ENCODE peak calls at places on chromosomes 7 and 10, in six cellular contexts. One of them, this sample, is unnamed.

GRCh38 chr7:64625114-64626082 is 40.5 kb upstream of the ZNF107 start:
- DNase-seq in ELF-1: no peak
- DNase-seq in activated effector memory CD4-positive, alpha-beta T cell treated with anti-CD3 and anti-CD28 coated beads, Interleukin-2, amount 50 U/mL, for 16 hours: no peak
- DNase-seq in left kidney: no peak
- DNase-seq in activated gamma-delta T cell: no peak
- DNase-seq in substantia nigra: no peak
- DNase-seq in this sample: peak

GRCh38 chr7:106329971-106330733 is 45.4 kb upstream of the NAMPT start:
- DNase-seq in activated gamma-delta T cell: no peak
- DNase-seq in ELF-1: no peak
- DNase-seq in left kidney: no peak
- DNase-seq in activated effector memory CD4-positive, alpha-beta T cell treated with anti-CD3 and anti-CD28 coated beads, Interleukin-2, amount 50 U/mL, for 16 hours: no peak
- DNase-seq in substantia nigra: no peak
- DNase-seq in this sample: no peak

GRCh38 chr10:124010563-124011131 is 82.8 kb downstream of the CHST15 start:
- DNase-seq in activated effector memory CD4-positive, alpha-beta T cell treated with anti-CD3 and anti-CD28 coated beads, Interleukin-2, amount 50 U/mL, for 16 hours: no peak
- DNase-seq in ELF-1: peak
- DNase-seq in left kidney: peak
- DNase-seq in activated gamma-delta T cell: no peak
- DNase-seq in substantia nigra: no peak
- DNase-seq in this sample: no peak

GRCh38 chr7:158357898-158358821 is 229.5 kb downstream of the PTPRN2 start:
- DNase-seq in activated gamma-delta T cell: no peak
- DNase-seq in activated effector memory CD4-positive, alpha-beta T cell treated with anti-CD3 and anti-CD28 coated beads, Interleukin-2, amount 50 U/mL, for 16 hours: no peak
- DNase-seq in substantia nigra: no peak
- DNase-seq in left kidney: no peak
- DNase-seq in ELF-1: no peak
- DNase-seq in this sample: no peak

GRCh38 chr7:135486258-135486657 is 23.6 kb downstream of the CNOT4 start:
- DNase-seq in left kidney: no peak
- DNase-seq in activated gamma-delta T cell: no peak
- DNase-seq in ELF-1: no peak
- DNase-seq in substantia nigra: no peak
- DNase-seq in activated effector memory CD4-positive, alpha-beta T cell treated with anti-CD3 and anti-CD28 coated beads, Interleukin-2, amount 50 U/mL, for 16 hours: no peak
- DNase-seq in this sample: no peak

GRCh38 chr7:50314778-50315177 is 10.3 kb downstream of the IKZF1 start:
- DNase-seq in left kidney: peak
- DNase-seq in ELF-1: no peak
- DNase-seq in activated gamma-delta T cell: no peak
- DNase-seq in substantia nigra: no peak
- DNase-seq in activated effector memory CD4-positive, alpha-beta T cell treated with anti-CD3 and anti-CD28 coated beads, Interleukin-2, amount 50 U/mL, for 16 hours: no peak
- DNase-seq in this sample: no peak

GRCh38 chr7:1689356-1689755 is 19.3 kb downstream of the ELFN1 start:
- DNase-seq in activated effector memory CD4-positive, alpha-beta T cell treated with anti-CD3 and anti-CD28 coated beads, Interleukin-2, amount 50 U/mL, for 16 hours: peak
- DNase-seq in substantia nigra: no peak
- DNase-seq in activated gamma-delta T cell: no peak
- DNase-seq in left kidney: no peak
- DNase-seq in ELF-1: peak
- DNase-seq in this sample: peak

GRCh38 chr10:117818696-117819095 is 228.0 kb downstream of the RAB11FIP2 start:
- DNase-seq in substantia nigra: no peak
- DNase-seq in ELF-1: no peak
- DNase-seq in activated gamma-delta T cell: no peak
- DNase-seq in activated effector memory CD4-positive, alpha-beta T cell treated with anti-CD3 and anti-CD28 coated beads, Interleukin-2, amount 50 U/mL, for 16 hours: no peak
- DNase-seq in left kidney: no peak
- DNase-seq in this sample: peak

GRCh38 chr10:88992945-88993537 is 2.4 kb downstream of the FAS start:
- DNase-seq in activated gamma-delta T cell: no peak
- DNase-seq in ELF-1: no peak
- DNase-seq in left kidney: peak
- DNase-seq in substantia nigra: no peak
- DNase-seq in activated effector memory CD4-positive, alpha-beta T cell treated with anti-CD3 and anti-CD28 coated beads, Interleukin-2, amount 50 U/mL, for 16 hours: no peak
- DNase-seq in this sample: no peak

GRCh38 chr7:132393789-132394261 is 182.4 kb downstream of the PLXNA4 start:
- DNase-seq in substantia nigra: no peak
- DNase-seq in left kidney: no peak
- DNase-seq in activated effector memory CD4-positive, alpha-beta T cell treated with anti-CD3 and anti-CD28 coated beads, Interleukin-2, amount 50 U/mL, for 16 hours: no peak
- DNase-seq in ELF-1: no peak
- DNase-seq in activated gamma-delta T cell: no peak
- DNase-seq in this sample: no peak

GRCh38 chr7:70598976-70599375 is 533.0 kb upstream of the GALNT17 start:
- DNase-seq in substantia nigra: no peak
- DNase-seq in left kidney: no peak
- DNase-seq in activated gamma-delta T cell: no peak
- DNase-seq in activated effector memory CD4-positive, alpha-beta T cell treated with anti-CD3 and anti-CD28 coated beads, Interleukin-2, amount 50 U/mL, for 16 hours: no peak
- DNase-seq in ELF-1: no peak
- DNase-seq in this sample: peak

GRCh38 chr10:76086571-76087260 is 655.3 kb downstream of the LRMDA start:
- DNase-seq in activated effector memory CD4-positive, alpha-beta T cell treated with anti-CD3 and anti-CD28 coated beads, Interleukin-2, amount 50 U/mL, for 16 hours: no peak
- DNase-seq in left kidney: peak
- DNase-seq in ELF-1: peak
- DNase-seq in activated gamma-delta T cell: no peak
- DNase-seq in substantia nigra: no peak
- DNase-seq in this sample: peak

GRCh38 chr7:1231214-1232102 is 1.2 kb upstream of the UNCX start:
- DNase-seq in substantia nigra: no peak
- DNase-seq in left kidney: peak
- DNase-seq in ELF-1: peak
- DNase-seq in activated gamma-delta T cell: no peak
- DNase-seq in activated effector memory CD4-positive, alpha-beta T cell treated with anti-CD3 and anti-CD28 coated beads, Interleukin-2, amount 50 U/mL, for 16 hours: no peak
- DNase-seq in this sample: no peak

GRCh38 chr10:30639946-30640786 is 10.6 kb upstream of the LYZL2 start:
- DNase-seq in activated gamma-delta T cell: no peak
- DNase-seq in activated effector memory CD4-positive, alpha-beta T cell treated with anti-CD3 and anti-CD28 coated beads, Interleukin-2, amount 50 U/mL, for 16 hours: no peak
- DNase-seq in left kidney: peak
- DNase-seq in ELF-1: no peak
- DNase-seq in substantia nigra: no peak
- DNase-seq in this sample: peak

GRCh38 chr10:95295031-95295755 is 4.4 kb upstream of the PDLIM1 start:
- DNase-seq in activated gamma-delta T cell: peak
- DNase-seq in left kidney: peak
- DNase-seq in substantia nigra: no peak
- DNase-seq in activated effector memory CD4-positive, alpha-beta T cell treated with anti-CD3 and anti-CD28 coated beads, Interleukin-2, amount 50 U/mL, for 16 hours: no peak
- DNase-seq in ELF-1: peak
- DNase-seq in this sample: peak

GRCh38 chr10:83764681-83765080 is 374.6 kb upstream of the GHITM start:
- DNase-seq in ELF-1: no peak
- DNase-seq in activated gamma-delta T cell: no peak
- DNase-seq in substantia nigra: no peak
- DNase-seq in left kidney: peak
- DNase-seq in activated effector memory CD4-positive, alpha-beta T cell treated with anti-CD3 and anti-CD28 coated beads, Interleukin-2, amount 50 U/mL, for 16 hours: no peak
- DNase-seq in this sample: no peak

GRCh38 chr7:926061-927030 is 28.1 kb downstream of the ADAP1 start:
- DNase-seq in activated gamma-delta T cell: no peak
- DNase-seq in ELF-1: no peak
- DNase-seq in substantia nigra: no peak
- DNase-seq in left kidney: no peak
- DNase-seq in activated effector memory CD4-positive, alpha-beta T cell treated with anti-CD3 and anti-CD28 coated beads, Interleukin-2, amount 50 U/mL, for 16 hours: peak
- DNase-seq in this sample: no peak

GRCh38 chr10:76049581-76050290 is 618.3 kb downstream of the LRMDA start:
- DNase-seq in left kidney: no peak
- DNase-seq in activated effector memory CD4-positive, alpha-beta T cell treated with anti-CD3 and anti-CD28 coated beads, Interleukin-2, amount 50 U/mL, for 16 hours: no peak
- DNase-seq in ELF-1: no peak
- DNase-seq in activated gamma-delta T cell: no peak
- DNase-seq in substantia nigra: no peak
- DNase-seq in this sample: no peak

GRCh38 chr7:83872501-83872900 is 223.6 kb upstream of the SEMA3E start:
- DNase-seq in activated effector memory CD4-positive, alpha-beta T cell treated with anti-CD3 and anti-CD28 coated beads, Interleukin-2, amount 50 U/mL, for 16 hours: no peak
- DNase-seq in activated gamma-delta T cell: no peak
- DNase-seq in left kidney: no peak
- DNase-seq in ELF-1: no peak
- DNase-seq in substantia nigra: no peak
- DNase-seq in this sample: peak

This sample was measured in NCI-H69.